ENCODE peak calls at places on chromosomes 3 and 15, in six cellular contexts. R is neuronal stem cell, J is sciatic nerve, S is A172, F is transverse colon, Q is GM23338. T is an unnamed sample.

GRCh38 chr15:67164401-67164791 is 90.1 kb downstream of the AAGAB start:
- DNase-seq in R (no peak), J (no peak), S (no peak), F (no peak), Q (no peak), T (no peak)

GRCh38 chr15:48413304-48413703 is 82.1 kb downstream of the DUT start:
- DNase-seq in R (no peak), J (no peak), S (no peak), F (no peak), Q (no peak), T (no peak)

GRCh38 chr15:29665441-29665985 is 156.8 kb downstream of the TJP1 start:
- DNase-seq in R (no peak), J (no peak), S (no peak), F (no peak), Q (no peak), T (no peak)

GRCh38 chr3:60448668-60449067 is 802.6 kb downstream of the FHIT start:
- DNase-seq in R (no peak), J (no peak), S (no peak), F (no peak), Q (no peak), T (no peak)

GRCh38 chr3:9893739-9894138 is 3.3 kb downstream of the JAGN1 start:
- DNase-seq in R (no peak), J (no peak), S (no peak), F (no peak), Q (no peak), T (no peak)

GRCh38 chr3:61563614-61564404 is 2.4 kb downstream of the PTPRG start:
- DNase-seq in R (no peak), J (no peak), S (no peak), F (no peak), Q (peak), T (peak)

GRCh38 chr3:48830660-48831190 is 16.9 kb downstream of the PRKAR2A start:
- DNase-seq in R (no peak), J (no peak), S (no peak), F (no peak), Q (no peak), T (no peak)

GRCh38 chr3:146250449-146251382 is at the start of gene PLSCR4:
- DNase-seq in R (peak), J (peak), S (peak), F (peak), Q (peak), T (peak)

GRCh38 chr3:129567176-129567705 is 24.3 kb downstream of the H1-8 start:
- DNase-seq in R (no peak), J (no peak), S (no peak), F (no peak), Q (no peak), T (no peak)

GRCh38 chr15:73746883-73747282 is 6.3 kb downstream of the INSYN1 start:
- DNase-seq in R (no peak), J (no peak), S (no peak), F (no peak), Q (no peak), T (no peak)

GRCh38 chr3:121943434-121943833 is 49.2 kb downstream of the SLC15A2 start:
- DNase-seq in R (no peak), J (no peak), S (no peak), F (no peak), Q (no peak), T (no peak)